ENCODE peak calls at places on chromosome X, in eight cellular contexts. F, V, J, D, W, U, G and H are unnamed samples.

GRCh38 chrX:70183091-70183490 is 5.8 kb downstream of the DGAT2L6 start:
- DNase-seq in V (no peak), W (no peak), D (no peak), F (no peak), J (no peak), G (no peak), U (no peak), H (no peak)

GRCh38 chrX:127552571-127552970 is 499.6 kb downstream of the ACTRT1 start:
- DNase-seq in J (no peak), U (no peak), W (no peak), F (no peak), D (no peak), V (no peak), G (no peak), H (no peak)

GRCh38 chrX:150548684-150549083 is 19.7 kb upstream of the MTM1 start:
- DNase-seq in G (peak), V (no peak), F (no peak), U (no peak), D (peak), W (no peak), J (no peak), H (no peak)

GRCh38 chrX:71540801-71541545 is 8.1 kb downstream of the OGT start:
- DNase-seq in J (no peak), V (peak), D (no peak), F (no peak), U (no peak), W (no peak), G (no peak), H (no peak)

GRCh38 chrX:85365370-85365995 is 14.0 kb downstream of the POF1B start:
- DNase-seq in J (no peak), D (no peak), V (no peak), U (no peak), F (peak), W (no peak), G (no peak), H (no peak)

GRCh38 chrX:118974908-118975671 is 672 bp downstream of the LONRF3 start:
- DNase-seq in W (peak), V (peak), G (no peak), J (peak), F (peak), D (no peak), U (peak), H (peak)

GRCh38 chrX:51779306-51779705 is 36.1 kb downstream of the GSPT2 start:
- DNase-seq in G (no peak), W (no peak), U (no peak), J (no peak), D (no peak), V (no peak), F (no peak), H (no peak)

GRCh38 chrX:68365356-68365755 is 67.9 kb downstream of the OPHN1 start:
- DNase-seq in W (no peak), G (no peak), V (no peak), F (no peak), J (no peak), D (no peak), U (no peak), H (no peak)

GRCh38 chrX:25020391-25021131 is 4.8 kb upstream of the ARX start:
- DNase-seq in D (no peak), F (peak), J (peak), V (peak), W (peak), U (no peak), G (no peak), H (peak)

GRCh38 chrX:16476692-16477091 is 173.3 kb upstream of the S100G start:
- DNase-seq in J (no peak), D (no peak), U (no peak), G (no peak), V (no peak), W (no peak), F (no peak), H (no peak)

GRCh38 chrX:40504801-40505605 is 75.8 kb upstream of the ATP6AP2 start:
- DNase-seq in J (no peak), V (no peak), G (peak), W (no peak), U (no peak), F (no peak), D (peak), H (no peak)

GRCh38 chrX:357035-357692 is 29.5 kb downstream of the PPP2R3B start:
- DNase-seq in V (no peak), J (no peak), G (no peak), D (no peak), U (no peak), F (no peak), W (no peak), H (no peak)

GRCh38 chrX:19174401-19175025 is 52.2 kb upstream of the ADGRG2 start:
- DNase-seq in V (no peak), D (peak), U (peak), F (no peak), J (no peak), W (no peak), G (peak), H (no peak)

GRCh38 chrX:103157511-103158316 is 57.2 kb upstream of the BEX4 start:
- DNase-seq in W (no peak), D (peak), J (no peak), U (no peak), V (no peak), F (peak), G (peak), H (peak)

GRCh38 chrX:154540897-154541535 is 5.6 kb downstream of the G6PD start:
- DNase-seq in D (no peak), F (no peak), J (no peak), G (no peak), U (no peak), W (no peak), V (no peak), H (no peak)

GRCh38 chrX:76555816-76556215 is 128.3 kb downstream of the MAGEE1 start:
- DNase-seq in W (no peak), J (no peak), U (no peak), F (peak), D (peak), V (no peak), G (peak), H (peak)

GRCh38 chrX:52349681-52350080 is 19.1 kb upstream of the XAGE2 start:
- DNase-seq in U (no peak), W (no peak), F (no peak), J (no peak), V (no peak), D (no peak), G (no peak), H (no peak)

GRCh38 chrX:48695524-48695875 is 1.0 kb upstream of the SUV39H1 start:
- DNase-seq in J (no peak), F (no peak), U (no peak), D (no peak), V (no peak), W (no peak), G (no peak), H (no peak)

GRCh38 chrX:15500497-15500966 is at the start of gene BMX:
- DNase-seq in D (no peak), J (no peak), V (no peak), W (no peak), G (peak), F (no peak), U (peak), H (no peak)

DNA sequence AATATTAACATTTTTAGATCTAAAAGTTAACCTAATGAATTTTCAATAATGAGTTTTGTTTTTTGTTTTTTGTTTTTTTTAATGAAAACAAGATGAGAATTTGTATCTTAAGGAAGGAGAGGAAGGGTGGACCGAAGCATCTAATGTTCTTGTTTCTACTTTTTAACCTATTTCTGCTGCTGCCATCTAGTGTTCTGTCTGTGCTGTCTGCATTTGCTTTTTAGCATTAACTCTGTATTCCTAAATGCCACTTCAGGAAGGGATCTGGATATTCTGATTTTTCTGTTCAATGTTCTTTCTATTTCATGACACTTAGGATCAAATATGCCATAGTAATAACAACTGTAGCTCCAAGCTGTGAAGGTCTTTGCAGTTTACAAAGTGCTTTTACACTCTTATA is 161.7 kb downstream of the BRWD3 start:
- DNase-seq in G (peak), F (no peak), W (no peak), J (no peak), V (no peak), D (no peak), U (no peak), H (no peak)
- TF ChIP-seq CTCF in G (peak), F (no peak), W (no peak), J (no peak), V (peak), D (peak), U (no peak), H (peak)

GRCh38 chrX:46954716-46955115 is 42.5 kb downstream of the JADE3 start:
- DNase-seq in V (no peak), J (no peak), D (no peak), G (no peak), F (no peak), U (no peak), W (no peak), H (no peak)
- TF ChIP-seq CTCF in V (no peak), J (no peak), D (no peak), G (no peak), F (no peak), U (no peak), W (no peak), H (no peak)

GRCh38 chrX:96846841-96847240 is 36.9 kb upstream of the RPA4 start:
- DNase-seq in F (no peak), V (no peak), J (no peak), D (no peak), G (no peak), W (no peak), U (no peak), H (no peak)

GRCh38 chrX:96841325-96841724 is 42.4 kb upstream of the RPA4 start:
- DNase-seq in F (no peak), J (no peak), D (no peak), W (no peak), V (no peak), G (no peak), U (no peak), H (no peak)

GRCh38 chrX:96837808-96838207 is 45.9 kb upstream of the RPA4 start:
- DNase-seq in G (peak), W (no peak), J (no peak), V (no peak), U (no peak), D (no peak), F (no peak), H (no peak)

GRCh38 chrX:96843566-96843965 is 40.1 kb upstream of the RPA4 start:
- DNase-seq in G (peak), D (no peak), J (no peak), F (peak), W (no peak), V (no peak), U (no peak), H (no peak)
- TF ChIP-seq CTCF in G (peak), D (peak), J (no peak), F (no peak), W (no peak), V (no peak), U (peak), H (no peak)

DNA sequence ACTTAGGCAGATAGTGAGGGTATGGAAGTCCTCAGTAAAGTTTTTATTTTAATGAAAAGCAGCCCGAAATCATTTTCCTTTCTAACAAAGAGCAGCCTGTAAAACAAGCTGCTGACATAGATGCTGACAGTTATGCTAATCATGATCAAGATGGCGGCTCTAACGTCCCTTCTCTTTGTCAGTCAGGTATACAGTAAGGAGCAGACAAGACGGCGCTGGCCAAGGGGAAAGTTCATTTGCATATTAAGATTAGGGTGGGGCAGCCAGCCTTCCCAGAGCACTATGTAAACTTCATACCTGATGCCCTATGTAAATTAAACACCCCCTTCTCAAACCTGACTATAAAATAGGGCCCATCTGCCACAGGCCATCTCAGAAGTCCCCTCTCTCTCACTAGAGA is 76.9 kb downstream of the MAGEB10 start:
- DNase-seq in V (no peak), D (no peak), J (no peak), G (no peak), U (no peak), W (no peak), F (no peak), H (no peak)
- TF ChIP-seq CTCF in V (no peak), D (no peak), J (no peak), G (no peak), U (no peak), W (no peak), F (no peak), H (no peak)

DNA sequence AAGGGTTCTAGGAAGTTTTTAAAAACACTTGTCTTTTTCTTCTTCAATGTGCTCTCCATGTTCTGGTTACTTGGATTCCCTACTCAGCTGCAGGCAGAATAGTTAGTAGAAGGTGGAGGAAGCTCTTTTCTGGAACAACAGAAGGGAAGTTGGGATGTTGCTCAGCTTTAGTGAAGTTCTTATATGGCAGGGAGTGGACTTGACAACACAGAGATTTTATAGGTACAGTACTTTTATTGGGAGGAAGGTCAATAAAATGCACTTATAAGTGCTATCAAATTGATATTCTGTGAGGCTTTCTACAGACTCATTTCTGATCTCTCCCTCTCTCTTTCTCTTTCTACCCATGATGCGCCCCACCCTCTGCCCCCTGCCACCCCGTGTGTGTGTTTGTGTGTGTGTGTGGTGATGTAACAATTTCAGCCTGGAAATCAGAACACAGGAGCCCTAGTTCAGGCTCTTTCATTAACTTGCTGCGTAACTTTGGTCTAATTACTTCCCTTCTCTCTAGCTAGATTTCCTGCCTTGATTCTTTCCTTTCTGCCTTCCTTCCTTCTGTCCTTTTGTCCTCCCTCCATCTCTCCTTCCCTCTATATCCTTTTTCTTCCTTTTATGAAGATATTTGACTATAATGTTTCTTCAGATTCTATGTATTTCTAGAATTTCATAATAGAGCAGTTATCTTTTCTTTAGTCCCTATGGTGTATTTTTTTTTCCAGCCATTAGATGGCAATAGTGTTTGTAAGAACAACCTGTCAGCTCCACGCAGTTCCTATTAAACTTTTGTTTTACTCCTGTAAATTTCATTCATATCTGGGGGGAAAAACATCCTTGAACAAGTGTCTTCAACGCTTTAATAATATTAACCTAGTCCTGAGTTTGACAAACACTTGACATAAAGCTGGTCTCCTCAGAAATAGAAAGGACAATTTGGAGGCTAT is 37.1 kb downstream of the HEPH start:
- DNase-seq in G (peak), U (no peak), D (peak), V (no peak), W (no peak), F (no peak), J (no peak), H (peak)
- TF ChIP-seq CTCF in G (peak), U (peak), D (no peak), V (peak), W (no peak), F (no peak), J (no peak), H (no peak)

GRCh38 chrX:17812763-17813162 is 48.3 kb downstream of the RAI2 start:
- DNase-seq in G (peak), D (no peak), V (no peak), U (no peak), W (no peak), F (peak), J (no peak), H (no peak)
- TF ChIP-seq CTCF in G (peak), D (peak), V (peak), U (peak), W (no peak), F (peak), J (no peak), H (peak)

GRCh38 chrX:131853440-131853839 is 169.7 kb upstream of the STK26 start:
- DNase-seq in G (no peak), U (no peak), W (no peak), V (no peak), D (no peak), F (no peak), J (no peak), H (no peak)

GRCh38 chrX:131854586-131854985 is 168.5 kb upstream of the STK26 start:
- DNase-seq in W (no peak), U (no peak), G (peak), V (no peak), D (no peak), F (no peak), J (no peak), H (no peak)
- TF ChIP-seq CTCF in W (no peak), U (no peak), G (no peak), V (peak), D (no peak), F (no peak), J (peak), H (no peak)

GRCh38 chrX:10381218-10381617 is 224.4 kb downstream of the CLCN4 start:
- DNase-seq in U (no peak), J (no peak), W (no peak), V (no peak), G (no peak), F (no peak), D (no peak), H (no peak)

GRCh38 chrX:10377427-10377826 is 220.7 kb downstream of the CLCN4 start:
- DNase-seq in D (no peak), G (no peak), J (no peak), F (no peak), V (no peak), W (no peak), U (no peak), H (no peak)

GRCh38 chrX:10379848-10380247 is 223.1 kb downstream of the CLCN4 start:
- DNase-seq in G (no peak), U (no peak), D (no peak), J (no peak), W (no peak), V (no peak), F (no peak), H (no peak)
- TF ChIP-seq CTCF in G (no peak), U (no peak), D (no peak), J (no peak), W (no peak), V (no peak), F (no peak), H (no peak)